ENCODE peak calls at places on chromosomes 12 and 14, in nine cellular contexts. D is transverse colon; X is HAP-1; F is effector memory CD4-positive, alpha-beta T cell; Z is pancreas; N is cardiac muscle cell; U is CD8-positive, alpha-beta memory T cell; R is A549; Q is uterus. W is an unnamed sample. For H3K4me1, the result is how much of the 10 kb centered on the place peaks cover.

GRCh38 chr12:76144253-76144564 is 59.7 kb upstream of the NAP1L1 start:
- DNase-seq in D (peak), X (no peak), F (no peak), Z (no peak), N (peak), U (no peak), R (no peak), Q (no peak), W (no peak)

GRCh38 chr14:91177073-91177796 is 63.4 kb downstream of the DGLUCY start:
- DNase-seq in D (peak), X (peak), F (peak), Z (peak), N (peak), U (peak), R (peak), Q (peak), W (peak)

GRCh38 chr12:110280784-110281548 is at the start of gene ATP2A2:
- DNase-seq in D (peak), X (peak), F (peak), Z (peak), N (peak), U (peak), R (peak), Q (peak), W (peak)

GRCh38 chr14:24042733-24043132 is 9.1 kb upstream of the CARMIL3 start:
- DNase-seq in D (no peak), X (no peak), F (no peak), Z (peak), N (no peak), U (no peak), R (no peak), Q (no peak), W (no peak)

GRCh38 chr12:65894127-65894526 is 69.8 kb downstream of the HMGA2 start:
- DNase-seq in D (no peak), X (no peak), F (no peak), Z (no peak), N (no peak), U (no peak), R (no peak), Q (no peak), W (no peak)

GRCh38 chr12:40222247-40222646 is 2.5 kb upstream of the LRRK2 start:
- DNase-seq in D (no peak), X (no peak), F (no peak), Z (no peak), N (no peak), U (no peak), R (no peak), Q (no peak), W (no peak)

GRCh38 chr12:42568952-42569916 is 20.3 kb downstream of the PRICKLE1 start:
- DNase-seq in D (no peak), X (peak), F (no peak), Z (peak), N (peak), U (no peak), R (no peak), Q (no peak), W (no peak)

GRCh38 chr12:116153983-116154382 is 123.5 kb downstream of the MED13L start:
- DNase-seq in D (no peak), X (peak), F (no peak), Z (no peak), N (no peak), U (no peak), R (no peak), Q (no peak), W (no peak)

GRCh38 chr14:94441130-94441529 is 11.5 kb downstream of the SERPINA11 start:
- DNase-seq in D (no peak), X (no peak), F (no peak), Z (no peak), N (no peak), U (no peak), R (no peak), Q (no peak), W (no peak)
- H3K4me3 ChIP-seq in D (no peak), X (no peak), F (no peak), Z (no peak), N (no peak), U (no peak), R (no peak), Q (no peak), W (no peak)

GRCh38 chr12:104458645-104459555 is 2.2 kb downstream of the CHST11 start:
- DNase-seq in D (peak), X (peak), F (no peak), Z (no peak), N (peak), U (no peak), R (peak), Q (no peak), W (peak)
- H3K4me1 ChIP-seq in D (half or more), X (under half), F (under half), Z (under half), N (under half), U (half or more), R (under half), Q (under half), W (under half)

GRCh38 chr14:74591394-74591793 is 20.6 kb downstream of the LTBP2 start:
- DNase-seq in D (no peak), X (no peak), F (no peak), Z (no peak), N (no peak), U (no peak), R (no peak), Q (no peak), W (no peak)
- H3K4me3 ChIP-seq in D (no peak), X (no peak), F (no peak), Z (no peak), N (no peak), U (no peak), R (no peak), Q (no peak), W (no peak)

GRCh38 chr14:52929192-52929807 is 21.6 kb downstream of the FERMT2 start:
- DNase-seq in D (no peak), X (no peak), F (no peak), Z (no peak), N (no peak), U (no peak), R (no peak), Q (no peak), W (no peak)
- H3K4me1 ChIP-seq in D (half or more), X (under half), F (under half), Z (under half), N (under half), U (under half), R (half or more), Q (under half), W (half or more)

GRCh38 chr14:55975281-55975905 is 142.8 kb upstream of the PELI2 start:
- DNase-seq in D (no peak), X (no peak), F (no peak), Z (no peak), N (no peak), U (no peak), R (no peak), Q (no peak), W (no peak)
- H3K4me3 ChIP-seq in D (no peak), X (no peak), F (no peak), Z (no peak), N (no peak), U (no peak), R (no peak), Q (no peak), W (no peak)

GRCh38 chr12:2344892-2345291 is 292.1 kb downstream of the CACNA1C start:
- DNase-seq in D (no peak), X (no peak), F (no peak), Z (no peak), N (no peak), U (no peak), R (no peak), Q (no peak), W (no peak)

GRCh38 chr12:2345902-2346301 is 293.1 kb downstream of the CACNA1C start:
- DNase-seq in D (no peak), X (no peak), F (no peak), Z (no peak), N (no peak), U (no peak), R (no peak), Q (no peak), W (no peak)

GRCh38 chr12:2343672-2344071 is 290.9 kb downstream of the CACNA1C start:
- DNase-seq in D (no peak), X (no peak), F (no peak), Z (no peak), N (no peak), U (no peak), R (no peak), Q (no peak), W (no peak)

GRCh38 chr12:2346405-2346804 is 293.6 kb downstream of the CACNA1C start:
- DNase-seq in D (no peak), X (no peak), F (no peak), Z (no peak), N (no peak), U (no peak), R (no peak), Q (no peak), W (no peak)

GRCh38 chr12:2344476-2344875 is 291.7 kb downstream of the CACNA1C start:
- DNase-seq in D (no peak), X (no peak), F (no peak), Z (no peak), N (no peak), U (no peak), R (no peak), Q (no peak), W (no peak)
- H3K4me1 ChIP-seq in D (half or more), X (under half), F (under half), Z (under half), N (under half), U (under half), R (under half), Q (under half), W (under half)

GRCh38 chr12:10715491-10715890 is 7.6 kb downstream of the YBX3 start:
- DNase-seq in D (no peak), X (no peak), F (no peak), Z (no peak), N (no peak), U (no peak), R (no peak), Q (no peak), W (no peak)

GRCh38 chr12:10717410-10717809 is 5.7 kb downstream of the YBX3 start:
- DNase-seq in D (no peak), X (no peak), F (no peak), Z (no peak), N (no peak), U (no peak), R (no peak), Q (no peak), W (no peak)

GRCh38 chr12:10716277-10716676 is 6.8 kb downstream of the YBX3 start:
- DNase-seq in D (no peak), X (peak), F (no peak), Z (no peak), N (no peak), U (no peak), R (no peak), Q (no peak), W (no peak)

GRCh38 chr12:10718279-10718821 is 4.8 kb downstream of the YBX3 start:
- DNase-seq in D (no peak), X (no peak), F (no peak), Z (no peak), N (peak), U (no peak), R (no peak), Q (no peak), W (no peak)

DNA sequence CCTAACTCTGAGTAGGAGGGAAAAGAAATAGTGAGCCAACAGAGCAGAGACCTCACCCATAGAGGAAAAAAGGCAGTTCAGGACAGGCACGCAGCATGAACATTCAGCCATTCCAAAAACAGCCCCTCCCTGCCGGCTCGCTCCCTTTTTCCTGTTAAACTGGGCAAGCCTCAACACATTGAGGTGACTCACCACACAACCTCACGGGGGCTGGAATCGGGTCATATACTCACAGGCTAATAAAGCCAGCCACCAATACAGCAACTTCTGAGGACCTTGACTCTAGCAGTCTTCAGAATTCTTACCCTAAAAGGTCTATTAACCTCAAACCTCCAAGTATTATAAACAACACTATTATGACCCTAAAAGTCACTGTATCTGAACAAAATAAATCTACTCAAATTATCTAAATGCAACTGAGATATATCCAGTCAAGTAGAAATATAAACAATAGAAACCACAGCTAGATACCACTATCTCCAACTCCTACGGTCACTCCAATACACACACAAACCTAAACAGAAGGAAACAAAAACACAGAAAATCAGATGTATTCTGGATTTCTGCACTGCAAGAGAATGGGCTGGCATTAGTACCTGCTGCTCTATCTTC is 6.3 kb downstream of the YBX3 start:
- DNase-seq in D (peak), X (no peak), F (no peak), Z (peak), N (no peak), U (no peak), R (peak), Q (peak), W (peak)
- H3K4me3 ChIP-seq in D (no peak), X (no peak), F (no peak), Z (no peak), N (no peak), U (no peak), R (peak), Q (no peak), W (peak)

GRCh38 chr14:61593330-61593729 is 102.0 kb upstream of the HIF1A start:
- DNase-seq in D (no peak), X (no peak), F (no peak), Z (no peak), N (no peak), U (no peak), R (no peak), Q (no peak), W (no peak)

GRCh38 chr14:61588419-61588901 is 106.9 kb upstream of the HIF1A start:
- DNase-seq in D (no peak), X (no peak), F (no peak), Z (peak), N (no peak), U (no peak), R (no peak), Q (no peak), W (no peak)

GRCh38 chr14:61589691-61590521 is 105.4 kb upstream of the HIF1A start:
- DNase-seq in D (no peak), X (no peak), F (no peak), Z (no peak), N (no peak), U (no peak), R (no peak), Q (no peak), W (no peak)

GRCh38 chr14:61587397-61587713 is 108.0 kb upstream of the HIF1A start:
- DNase-seq in D (no peak), X (no peak), F (no peak), Z (no peak), N (no peak), U (no peak), R (no peak), Q (no peak), W (no peak)

GRCh38 chr14:61591862-61592261 is 103.5 kb upstream of the HIF1A start:
- DNase-seq in D (no peak), X (no peak), F (no peak), Z (no peak), N (no peak), U (no peak), R (no peak), Q (no peak), W (no peak)
- H3K4me1 ChIP-seq in D (under half), X (under half), F (under half), Z (under half), N (under half), U (under half), R (under half), Q (under half), W (under half)

GRCh38 chr14:31205681-31206535 is 1.7 kb downstream of the HECTD1 start:
- DNase-seq in D (no peak), X (peak), F (no peak), Z (no peak), N (peak), U (no peak), R (no peak), Q (no peak), W (no peak)

GRCh38 chr14:31207287-31207745 is 277 bp downstream of the HECTD1 start:
- DNase-seq in D (no peak), X (no peak), F (no peak), Z (no peak), N (no peak), U (no peak), R (no peak), Q (no peak), W (no peak)

GRCh38 chr14:31203414-31203742 is 4.2 kb downstream of the HECTD1 start:
- DNase-seq in D (no peak), X (no peak), F (no peak), Z (no peak), N (no peak), U (no peak), R (no peak), Q (no peak), W (no peak)

GRCh38 chr14:31206536-31207286 is 882 bp downstream of the HECTD1 start:
- DNase-seq in D (peak), X (peak), F (peak), Z (peak), N (peak), U (peak), R (no peak), Q (peak), W (peak)

DNA sequence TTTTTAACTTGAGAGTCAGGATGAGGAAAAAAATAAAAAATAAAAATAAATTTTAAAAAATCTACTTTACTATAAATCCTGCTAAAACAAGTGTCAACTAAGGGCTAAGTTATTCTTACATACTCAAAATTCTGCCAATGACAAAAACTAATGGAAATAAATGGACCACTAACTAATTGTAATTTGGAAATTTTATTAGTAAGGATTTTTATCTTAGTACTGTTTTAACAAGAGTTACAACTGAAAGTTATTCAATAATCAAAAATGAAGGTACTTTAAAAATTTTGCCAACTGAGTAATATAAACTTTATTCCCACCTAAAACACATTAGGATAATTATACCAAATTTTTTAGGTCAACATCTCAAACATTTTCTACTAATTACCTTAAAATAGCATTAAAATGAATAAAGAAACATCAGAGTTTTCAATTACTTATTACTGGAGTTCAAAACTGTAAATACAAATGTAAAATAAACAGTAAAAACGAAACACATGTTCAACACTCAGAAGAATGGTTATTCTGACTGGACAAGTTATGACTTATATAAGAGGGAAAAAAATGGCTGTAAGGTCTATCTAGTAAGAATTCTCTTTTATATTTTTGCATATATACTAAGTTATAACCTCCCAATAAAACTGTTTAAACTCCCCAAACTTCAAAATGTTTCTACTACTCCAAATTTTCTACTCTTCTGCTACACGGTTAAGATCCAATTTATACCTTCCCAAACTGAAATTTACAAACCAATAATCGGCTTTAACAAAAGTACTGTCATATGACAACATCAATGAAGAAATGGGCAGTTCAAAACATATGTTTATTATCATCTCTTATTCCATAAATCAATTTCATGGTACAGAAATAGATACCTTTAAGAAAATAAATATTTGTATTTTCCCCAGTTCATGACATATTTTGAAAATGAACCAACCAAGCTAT is 2.7 kb downstream of the HECTD1 start:
- DNase-seq in D (no peak), X (no peak), F (no peak), Z (no peak), N (no peak), U (no peak), R (no peak), Q (no peak), W (no peak)
- H3K4me3 ChIP-seq in D (peak), X (peak), F (no peak), Z (peak), N (peak), U (peak), R (peak), Q (peak), W (peak)